ENCODE peak calls at places on chromosomes 12 and 14, in six cellular contexts. A is naive thymus-derived CD4-positive, alpha-beta T cell; J is cardiac fibroblast; C is posterior cingulate gyrus; P is stimulated activated CD8-positive, alpha-beta memory T cell treated with anti-CD3 and anti-CD28 coated beads, Interleukin-12 subunit alpha, Interleukin-12 subunit beta, amount 100 ng/mL, for 1 hour; Y is RPMI8226. R is an unnamed sample.

GRCh38 chr14:96888158-96888557 is 91.0 kb downstream of the VRK1 start:
- DNase-seq in A (no peak), J (no peak), C (no peak), P (no peak), Y (no peak), R (no peak)

GRCh38 chr12:93091851-93092558 is 162.9 kb upstream of the EEA1 start:
- DNase-seq in A (no peak), J (no peak), C (no peak), P (no peak), Y (no peak), R (no peak)

GRCh38 chr12:89731614-89732013 is 23.0 kb upstream of the ATP2B1 start:
- DNase-seq in A (no peak), J (peak), C (no peak), P (no peak), Y (no peak), R (peak)

GRCh38 chr12:26614217-26614616 is 218.8 kb downstream of the ITPR2 start:
- DNase-seq in A (no peak), J (peak), C (peak), P (no peak), Y (no peak), R (no peak)

GRCh38 chr14:38297681-38298080 is 41.8 kb upstream of the CLEC14A start:
- DNase-seq in A (no peak), J (peak), C (no peak), P (no peak), Y (no peak), R (no peak)

GRCh38 chr14:96104469-96105057 is 65.4 kb downstream of the C14orf132 start:
- DNase-seq in A (no peak), J (peak), C (no peak), P (no peak), Y (peak), R (peak)

GRCh38 chr12:121524196-121524930 is 56.5 kb downstream of the KDM2B start:
- DNase-seq in A (no peak), J (no peak), C (peak), P (no peak), Y (no peak), R (no peak)

GRCh38 chr12:119678459-119678858 is 10.5 kb downstream of the PRKAB1 start:
- DNase-seq in A (no peak), J (peak), C (no peak), P (no peak), Y (no peak), R (no peak)

GRCh38 chr12:75954076-75954475 is 77.5 kb downstream of the PHLDA1 start:
- DNase-seq in A (no peak), J (peak), C (no peak), P (no peak), Y (peak), R (peak)

GRCh38 chr14:60867503-60868172 is 113.2 kb downstream of the TRMT5 start:
- DNase-seq in A (no peak), J (no peak), C (no peak), P (no peak), Y (no peak), R (no peak)

GRCh38 chr14:43539210-43539609 is 967.9 kb downstream of the FSCB start:
- DNase-seq in A (no peak), J (peak), C (no peak), P (no peak), Y (peak), R (no peak)

GRCh38 chr14:56687123-56687522 is 107.5 kb downstream of the TMEM260 start:
- DNase-seq in A (no peak), J (no peak), C (no peak), P (no peak), Y (no peak), R (no peak)

GRCh38 chr12:123660328-123660727 is 10.6 kb upstream of the TCTN2 start:
- DNase-seq in A (no peak), J (peak), C (no peak), P (no peak), Y (no peak), R (peak)

GRCh38 chr12:13147688-13148531 is 44.4 kb upstream of the GSG1 start:
- DNase-seq in A (no peak), J (no peak), C (no peak), P (no peak), Y (no peak), R (no peak)

GRCh38 chr12:117050060-117050459 is 49.2 kb downstream of the TESC start:
- DNase-seq in A (no peak), J (no peak), C (no peak), P (no peak), Y (no peak), R (no peak)

GRCh38 chr12:25388216-25388615 is 137.5 kb upstream of the KRAS start:
- DNase-seq in A (no peak), J (no peak), C (no peak), P (no peak), Y (no peak), R (no peak)

GRCh38 chr12:111412007-111412829 is 6.5 kb downstream of the SH2B3 start:
- DNase-seq in A (no peak), J (no peak), C (peak), P (no peak), Y (no peak), R (no peak)